ENCODE peak calls at places on chromosomes 11 and 22, in eight cellular contexts. J is HepG2, D is colonic mucosa, G is right cardiac atrium, Z is GM12878, R is tibial artery, E is upper lobe of right lung, S is psoas muscle. T is an unnamed sample. For H3K4me1, the result is how much of the 10 kb centered on the place peaks cover.

GRCh38 chr11:78318733-78319132 is 98.9 kb downstream of the GAB2 start:
- DNase-seq in J (no peak), D (no peak), G (no peak), Z (no peak), R (no peak), E (no peak), S (no peak), T (no peak)

GRCh38 chr22:44723801-44724200 is 21.8 kb downstream of the PRR5 start:
- DNase-seq in J (peak), D (no peak), G (no peak), Z (peak), R (no peak), E (no peak), S (no peak), T (peak)

GRCh38 chr11:84498016-84498415 is 1129.1 kb downstream of the DLG2 start:
- DNase-seq in J (no peak), D (no peak), G (peak), Z (no peak), R (no peak), E (no peak), S (peak), T (no peak)

GRCh38 chr11:63536669-63537292 is at the start of gene PLAAT4:
- DNase-seq in J (peak), D (peak), G (peak), Z (peak), R (peak), E (no peak), S (peak), T (peak)

GRCh38 chr11:75273989-75274391 is 33.4 kb downstream of the TPBGL start:
- DNase-seq in J (no peak), D (no peak), G (peak), Z (no peak), R (peak), E (peak), S (no peak), T (no peak)

GRCh38 chr22:20904980-20905355 is 12.2 kb upstream of the CRKL start:
- DNase-seq in J (no peak), D (no peak), G (no peak), Z (no peak), R (no peak), E (no peak), S (no peak), T (no peak)

GRCh38 chr11:64007629-64008282 is 21.5 kb downstream of the OTUB1 start:
- DNase-seq in J (peak), D (peak), G (peak), Z (no peak), R (peak), E (peak), S (peak), T (peak)

GRCh38 chr11:6201486-6201885 is 2.5 kb downstream of the OR52W1 start:
- DNase-seq in J (no peak), D (no peak), G (no peak), Z (no peak), R (no peak), E (no peak), S (no peak), T (no peak)

GRCh38 chr11:134645576-134645975 is 233.5 kb upstream of the B3GAT1 start:
- DNase-seq in J (no peak), D (no peak), G (no peak), Z (no peak), R (no peak), E (no peak), S (no peak), T (no peak)

GRCh38 chr11:134512061-134512460 is 100.0 kb upstream of the B3GAT1 start:
- DNase-seq in J (no peak), D (no peak), G (no peak), Z (no peak), R (peak), E (peak), S (no peak), T (no peak)

GRCh38 chr11:32615422-32615821 is 31.8 kb downstream of the EIF3M start:
- DNase-seq in J (peak), D (no peak), G (no peak), Z (no peak), R (no peak), E (no peak), S (no peak), T (peak)

GRCh38 chr11:63610604-63611394 is 3.4 kb downstream of the PLAAT3 start:
- DNase-seq in J (no peak), D (no peak), G (no peak), Z (no peak), R (no peak), E (no peak), S (no peak), T (no peak)

GRCh38 chr11:31797227-31798056 is 13.7 kb downstream of the PAX6 start:
- DNase-seq in J (no peak), D (no peak), G (no peak), Z (no peak), R (no peak), E (no peak), S (no peak), T (no peak)

GRCh38 chr11:68413591-68413999 is 47.0 kb upstream of the PPP6R3 start:
- DNase-seq in J (no peak), D (no peak), G (no peak), Z (no peak), R (no peak), E (no peak), S (no peak), T (no peak)

GRCh38 chr22:36998620-36999351 is 20.5 kb downstream of the TST start:
- DNase-seq in J (no peak), D (no peak), G (no peak), Z (no peak), R (no peak), E (no peak), S (no peak), T (no peak)

GRCh38 chr11:111283945-111284481 is 14.3 kb upstream of the POU2AF3 start:
- DNase-seq in J (no peak), D (peak), G (peak), Z (no peak), R (no peak), E (no peak), S (no peak), T (no peak)

GRCh38 chr11:106397787-106398355 is 320.4 kb downstream of the AASDHPPT start:
- DNase-seq in J (no peak), D (no peak), G (no peak), Z (no peak), R (no peak), E (no peak), S (no peak), T (no peak)

GRCh38 chr11:73184953-73185671 is 33.0 kb upstream of the P2RY2 start:
- DNase-seq in J (peak), D (peak), G (peak), Z (no peak), R (peak), E (peak), S (peak), T (peak)

GRCh38 chr11:92397356-92397755 is 172.7 kb downstream of the FAT3 start:
- DNase-seq in J (no peak), D (no peak), G (no peak), Z (no peak), R (no peak), E (no peak), S (no peak), T (no peak)

GRCh38 chr11:12502950-12503579 is 125.7 kb downstream of the PARVA start:
- DNase-seq in J (no peak), D (no peak), G (no peak), Z (no peak), R (no peak), E (no peak), S (no peak), T (no peak)

GRCh38 chr11:66443602-66444001 is 5.0 kb upstream of the MRPL11 start:
- DNase-seq in J (no peak), D (no peak), G (no peak), Z (no peak), R (no peak), E (no peak), S (no peak), T (peak)

GRCh38 chr22:46069518-46070214 is 80.7 kb upstream of the PPARA start:
- DNase-seq in J (no peak), D (peak), G (peak), Z (no peak), R (peak), E (peak), S (peak), T (peak)
- H3K4me3 ChIP-seq in J (no peak), D (peak), G (peak), Z (peak), R (peak), E (peak), S (peak), T (peak)

DNA sequence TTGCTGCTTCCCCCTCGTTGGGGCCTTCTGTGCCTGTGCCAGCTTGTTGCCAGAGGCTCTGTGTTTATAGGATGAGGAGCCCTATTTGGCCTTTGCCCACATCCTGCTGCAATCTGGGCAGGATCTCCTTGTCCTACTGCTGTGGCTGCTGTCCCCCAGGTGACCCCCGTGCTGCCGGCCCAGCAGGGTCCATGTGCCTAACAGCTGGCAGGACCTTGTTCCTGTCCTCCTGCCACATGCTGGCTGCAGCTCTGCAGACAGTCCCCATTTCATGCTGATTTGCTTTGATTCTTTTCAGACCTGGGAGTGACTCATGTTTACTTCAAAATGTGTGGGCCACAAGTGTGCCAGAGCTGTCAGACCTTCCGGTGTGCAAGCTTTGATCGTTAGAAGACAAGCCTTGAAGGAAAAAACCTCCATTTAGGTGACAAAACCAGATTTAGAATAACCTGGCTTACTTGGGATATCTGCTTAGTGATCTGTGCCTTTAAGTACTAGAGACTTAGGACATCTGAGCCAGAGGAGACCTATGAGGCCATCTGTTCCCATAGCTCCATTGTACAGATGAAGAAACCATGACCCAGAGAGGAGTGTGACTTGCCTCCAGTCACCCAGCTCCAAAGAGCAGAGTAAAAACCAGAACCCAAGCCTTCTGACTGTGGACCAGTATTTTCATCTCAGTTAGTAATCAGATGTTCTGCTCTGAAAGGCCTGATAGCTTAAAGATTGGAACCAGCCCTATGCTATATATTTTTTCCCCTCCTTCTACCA is 11.1 kb downstream of the NAV2 start:
- DNase-seq in J (peak), D (no peak), G (peak), Z (no peak), R (peak), E (peak), S (peak), T (peak)
- H3K4me1 ChIP-seq in J (under half), D (under half), G (under half), Z (under half), R (half or more), E (under half), S (under half), T (under half)

DNA sequence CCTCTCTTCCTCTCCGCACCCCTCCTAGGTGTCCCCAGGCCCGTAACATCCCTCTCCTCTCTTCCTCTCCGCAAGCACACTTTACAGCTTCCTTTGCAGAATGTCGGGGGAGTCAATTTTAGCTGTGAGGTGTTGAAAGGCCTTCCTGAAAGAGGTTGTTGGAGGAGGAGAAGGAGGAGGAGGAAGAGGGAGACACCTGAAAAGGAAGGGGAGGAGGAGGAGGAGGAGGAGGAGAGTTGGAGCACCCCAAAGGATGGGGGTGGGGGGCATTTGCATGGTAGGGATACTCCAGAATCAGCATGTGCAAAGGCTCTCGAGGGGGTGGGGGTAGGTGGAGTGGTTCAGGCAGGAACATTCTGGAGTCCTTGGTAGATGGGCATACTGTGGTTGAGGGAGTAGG is 1045.1 kb downstream of the TBC1D22A start:
- DNase-seq in J (no peak), D (no peak), G (no peak), Z (no peak), R (no peak), E (no peak), S (no peak), T (no peak)
- H3K27ac ChIP-seq in J (no peak), D (no peak), G (no peak), Z (no peak), R (no peak), E (no peak), S (no peak), T (no peak)

GRCh38 chr22:32531228-32531627 is 56.6 kb downstream of the FBXO7 start:
- DNase-seq in J (no peak), D (no peak), G (no peak), Z (no peak), R (no peak), E (no peak), S (peak), T (peak)

GRCh38 chr22:32532819-32533128 is 58.2 kb downstream of the FBXO7 start:
- DNase-seq in J (no peak), D (no peak), G (no peak), Z (no peak), R (no peak), E (no peak), S (no peak), T (no peak)

GRCh38 chr22:32534252-32535215 is 59.9 kb downstream of the FBXO7 start:
- DNase-seq in J (peak), D (peak), G (peak), Z (no peak), R (no peak), E (no peak), S (no peak), T (no peak)

GRCh38 chr22:32533265-32534068 is 58.9 kb downstream of the FBXO7 start:
- DNase-seq in J (no peak), D (no peak), G (no peak), Z (no peak), R (no peak), E (no peak), S (no peak), T (no peak)

DNA sequence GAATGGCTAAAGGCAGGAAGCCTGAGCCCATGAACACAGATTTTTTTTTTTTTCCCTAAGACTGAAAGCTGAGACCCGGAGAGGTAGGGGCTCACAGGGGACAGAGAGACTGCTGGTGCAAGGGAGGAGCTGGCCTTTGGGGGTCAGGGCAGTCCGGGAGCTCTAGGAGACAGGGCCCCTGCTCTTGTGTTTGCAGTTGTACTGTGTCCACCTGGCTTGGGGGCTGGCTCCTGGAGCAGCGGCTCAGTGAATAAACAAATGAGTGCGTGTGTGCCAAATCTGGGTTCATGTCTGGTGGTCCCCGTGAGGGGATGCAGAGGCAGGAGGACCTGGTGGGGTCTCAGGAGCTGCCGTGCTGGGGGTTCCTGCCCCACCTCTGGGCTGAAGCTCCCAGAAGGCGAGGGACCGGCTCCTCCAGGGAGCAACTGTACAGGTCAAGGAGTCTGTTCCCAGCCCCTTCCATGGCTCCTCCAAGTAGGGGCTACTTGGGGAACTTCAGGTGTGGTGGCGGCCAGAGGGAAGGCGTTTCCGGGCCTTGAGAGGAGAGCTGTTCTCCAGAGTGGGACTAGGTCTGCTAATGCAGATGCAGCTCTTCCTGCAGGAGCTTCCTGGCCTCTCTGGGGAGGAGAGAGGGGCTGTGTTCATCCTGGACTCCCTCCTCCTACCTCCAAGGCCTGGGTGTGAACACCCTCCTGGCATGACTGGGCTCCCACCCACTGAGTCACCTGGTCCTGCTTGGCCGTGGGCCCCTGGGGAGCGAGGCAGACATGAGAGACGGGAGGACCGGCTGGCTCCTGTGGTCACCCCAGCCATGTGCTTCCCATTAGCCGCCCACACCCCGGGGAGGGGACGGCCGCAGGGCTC is 57.6 kb downstream of the FBXO7 start:
- DNase-seq in J (peak), D (peak), G (peak), Z (no peak), R (peak), E (peak), S (peak), T (peak)
- H3K4me3 ChIP-seq in J (peak), D (no peak), G (no peak), Z (no peak), R (no peak), E (no peak), S (no peak), T (no peak)

DNA sequence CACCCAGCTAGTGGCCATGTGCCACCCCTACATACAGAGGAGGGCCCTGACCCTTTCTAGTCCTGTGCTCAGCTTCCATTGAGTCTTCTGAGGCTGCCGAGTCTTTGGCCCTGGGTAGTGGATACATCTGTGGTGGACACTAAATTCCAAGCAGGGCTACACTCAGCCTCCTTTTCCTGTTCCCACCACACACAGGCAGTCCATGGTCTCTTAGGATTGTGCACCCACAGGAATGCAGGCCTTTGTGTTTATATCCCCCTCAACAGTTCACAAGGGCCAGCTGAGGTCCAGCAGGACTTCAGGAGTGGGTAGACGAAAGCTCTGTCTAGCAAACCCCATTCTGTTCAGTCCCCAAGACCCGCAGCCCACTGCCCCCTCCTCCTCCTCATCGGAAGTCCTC is 91.7 kb downstream of the SWAP70 start:
- DNase-seq in J (no peak), D (no peak), G (no peak), Z (no peak), R (no peak), E (no peak), S (no peak), T (peak)
- H3K4me1 ChIP-seq in J (half or more), D (under half), G (under half), Z (half or more), R (half or more), E (under half), S (under half), T (under half)

GRCh38 chr11:1301220-1302000 is 8.0 kb downstream of the TOLLIP start:
- DNase-seq in J (no peak), D (peak), G (no peak), Z (no peak), R (no peak), E (no peak), S (no peak), T (no peak)
- H3K27ac ChIP-seq in J (peak), D (no peak), G (no peak), Z (no peak), R (no peak), E (no peak), S (peak), T (no peak)

DNA sequence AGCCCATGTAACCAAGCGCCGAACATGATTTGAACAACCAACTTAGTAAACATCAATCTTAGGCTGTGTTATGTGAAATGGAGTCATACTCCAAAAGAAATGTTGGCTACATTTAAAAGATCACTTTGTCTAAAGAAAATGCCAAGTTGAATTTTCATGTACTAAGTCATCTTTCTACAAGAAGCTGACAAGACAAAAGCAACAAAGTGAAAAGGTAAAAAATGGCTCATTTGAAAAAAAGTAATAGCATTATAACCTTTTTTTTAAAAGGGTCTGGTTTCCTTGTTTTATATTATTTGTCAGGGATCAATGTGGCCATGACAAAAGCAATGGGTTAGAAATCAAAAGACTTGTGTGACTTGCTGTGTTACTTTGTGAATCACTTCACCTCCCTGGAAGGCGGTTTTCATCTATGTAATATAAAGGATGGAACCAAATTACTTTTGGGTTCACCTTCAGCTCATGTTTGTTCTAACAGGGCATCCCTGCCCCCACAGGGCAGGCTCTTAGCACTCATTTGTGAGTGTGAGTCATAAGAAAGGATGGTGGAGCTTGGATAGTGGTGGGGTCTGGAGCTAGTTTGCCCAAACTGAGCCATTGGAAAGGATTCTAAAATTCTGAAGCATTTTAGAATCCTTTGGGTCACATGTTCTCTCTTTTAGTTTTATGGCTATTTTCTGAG is 131.9 kb upstream of the MTMR2 start:
- DNase-seq in J (peak), D (no peak), G (no peak), Z (no peak), R (no peak), E (no peak), S (no peak), T (no peak)
- H3K4me3 ChIP-seq in J (no peak), D (no peak), G (no peak), Z (no peak), R (no peak), E (no peak), S (no peak), T (no peak)

DNA sequence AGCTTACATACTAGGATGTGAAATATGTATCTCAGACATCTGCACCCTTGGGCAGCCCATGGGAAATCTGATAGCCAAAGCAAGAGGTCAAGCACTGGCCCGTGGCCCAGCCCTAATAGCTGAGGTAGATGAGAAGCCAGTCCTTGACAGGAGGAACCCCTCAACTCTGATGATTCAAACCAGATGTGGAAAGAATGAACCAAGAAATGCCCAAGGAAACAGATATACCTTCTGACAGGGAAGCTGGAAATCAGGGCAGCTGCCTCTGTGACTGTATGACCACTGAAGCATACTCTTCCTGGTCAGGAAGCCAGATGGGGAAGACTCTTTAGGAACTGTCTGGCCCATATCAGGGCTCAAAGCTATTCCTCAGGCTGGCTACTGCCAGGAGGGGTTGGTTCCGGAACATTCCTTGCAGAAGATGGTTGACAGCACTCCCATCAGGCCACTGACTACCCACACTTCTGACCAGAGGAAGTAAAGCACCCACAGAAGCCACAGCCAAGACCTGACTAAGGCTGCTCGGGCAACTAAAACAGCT is 124.2 kb downstream of the SWAP70 start:
- DNase-seq in J (no peak), D (no peak), G (no peak), Z (no peak), R (peak), E (no peak), S (peak), T (no peak)
- H3K4me1 ChIP-seq in J (under half), D (under half), G (under half), Z (under half), R (under half), E (under half), S (under half), T (under half)

T was measured in cardiac muscle cell.